ENCODE peak calls at places on chromosomes 4 and X, in four cellular contexts. One of them, this sample, is unnamed.

GRCh38 chrX:42803320-42803719 is 25.4 kb upstream of the PPP1R2C start:
- DNase-seq in fibroblast of the aortic adventitia: peak
- DNase-seq in ovary: no peak
- DNase-seq in AG04449: peak
- DNase-seq in this sample: peak

GRCh38 chr4:108372678-108373077 is 203.9 kb upstream of the LEF1 start:
- DNase-seq in fibroblast of the aortic adventitia: no peak
- DNase-seq in AG04449: no peak
- DNase-seq in ovary: no peak
- DNase-seq in this sample: no peak

GRCh38 chr4:168505996-168506395 is 9.1 kb downstream of the PALLD start:
- DNase-seq in AG04449: no peak
- DNase-seq in fibroblast of the aortic adventitia: no peak
- DNase-seq in ovary: no peak
- DNase-seq in this sample: no peak

GRCh38 chrX:128052303-128052702 is at the start of gene ACTRT1:
- DNase-seq in fibroblast of the aortic adventitia: no peak
- DNase-seq in AG04449: no peak
- DNase-seq in ovary: no peak
- DNase-seq in this sample: no peak

GRCh38 chr4:85833311-85833710 is 358.4 kb downstream of the ARHGAP24 start:
- DNase-seq in ovary: no peak
- DNase-seq in AG04449: no peak
- DNase-seq in fibroblast of the aortic adventitia: no peak
- DNase-seq in this sample: no peak

GRCh38 chrX:53281321-53281822 is at the start of gene IQSEC2:
- DNase-seq in AG04449: no peak
- DNase-seq in fibroblast of the aortic adventitia: peak
- DNase-seq in ovary: peak
- DNase-seq in this sample: peak

GRCh38 chr4:175536852-175537453 is 275.1 kb downstream of the GPM6A start:
- DNase-seq in AG04449: no peak
- DNase-seq in fibroblast of the aortic adventitia: peak
- DNase-seq in ovary: no peak
- DNase-seq in this sample: peak

GRCh38 chr4:60611762-60612496 is 588.2 kb upstream of the ADGRL3 start:
- DNase-seq in fibroblast of the aortic adventitia: no peak
- DNase-seq in ovary: no peak
- DNase-seq in AG04449: no peak
- DNase-seq in this sample: peak

GRCh38 chr4:47763279-47763678 is 74.6 kb downstream of the CORIN start:
- DNase-seq in fibroblast of the aortic adventitia: no peak
- DNase-seq in AG04449: no peak
- DNase-seq in ovary: no peak
- DNase-seq in this sample: no peak

GRCh38 chrX:2445662-2446623 is 54.8 kb downstream of the DHRSX start:
- DNase-seq in ovary: no peak
- DNase-seq in fibroblast of the aortic adventitia: no peak
- DNase-seq in AG04449: no peak
- DNase-seq in this sample: no peak

GRCh38 chrX:111041018-111041462 is 55.0 kb upstream of the PAK3 start:
- DNase-seq in fibroblast of the aortic adventitia: peak
- DNase-seq in AG04449: peak
- DNase-seq in ovary: no peak
- DNase-seq in this sample: peak

GRCh38 chr4:137775701-137776100 is 243.4 kb upstream of the PCDH18 start:
- DNase-seq in ovary: no peak
- DNase-seq in AG04449: no peak
- DNase-seq in fibroblast of the aortic adventitia: no peak
- DNase-seq in this sample: no peak
- H3K4me3 ChIP-seq in ovary: no peak
- H3K4me3 ChIP-seq in AG04449: no peak
- H3K4me3 ChIP-seq in fibroblast of the aortic adventitia: no peak
- H3K4me3 ChIP-seq in this sample: no peak

GRCh38 chr4:156295676-156296075 is 342.0 kb upstream of the CTSO start:
- DNase-seq in ovary: no peak
- DNase-seq in fibroblast of the aortic adventitia: peak
- DNase-seq in AG04449: no peak
- DNase-seq in this sample: peak
- TF ChIP-seq CTCF in ovary: no peak
- TF ChIP-seq CTCF in fibroblast of the aortic adventitia: no peak
- TF ChIP-seq CTCF in AG04449: no peak
- TF ChIP-seq CTCF in this sample: no peak

GRCh38 chr4:86910369-86910768 is 18.1 kb upstream of the C4orf36 start:
- DNase-seq in fibroblast of the aortic adventitia: no peak
- DNase-seq in ovary: no peak
- DNase-seq in AG04449: no peak
- DNase-seq in this sample: no peak

GRCh38 chr4:86909540-86909939 is 17.3 kb upstream of the C4orf36 start:
- DNase-seq in fibroblast of the aortic adventitia: no peak
- DNase-seq in AG04449: no peak
- DNase-seq in ovary: no peak
- DNase-seq in this sample: no peak

GRCh38 chr4:86910820-86911684 is 18.8 kb upstream of the C4orf36 start:
- DNase-seq in fibroblast of the aortic adventitia: peak
- DNase-seq in AG04449: no peak
- DNase-seq in ovary: no peak
- DNase-seq in this sample: no peak

GRCh38 chr4:86909945-86910344 is 17.7 kb upstream of the C4orf36 start:
- DNase-seq in ovary: no peak
- DNase-seq in AG04449: no peak
- DNase-seq in fibroblast of the aortic adventitia: no peak
- DNase-seq in this sample: no peak
- H3K4me3 ChIP-seq in ovary: no peak
- H3K4me3 ChIP-seq in AG04449: no peak
- H3K4me3 ChIP-seq in fibroblast of the aortic adventitia: no peak
- H3K4me3 ChIP-seq in this sample: no peak

GRCh38 chrX:49627030-49627777 is 28.4 kb downstream of the GAGE1 start:
- DNase-seq in ovary: no peak
- DNase-seq in AG04449: no peak
- DNase-seq in fibroblast of the aortic adventitia: no peak
- DNase-seq in this sample: no peak
- TF ChIP-seq CTCF in ovary: no peak
- TF ChIP-seq CTCF in AG04449: no peak
- TF ChIP-seq CTCF in fibroblast of the aortic adventitia: no peak
- TF ChIP-seq CTCF in this sample: no peak

DNA sequence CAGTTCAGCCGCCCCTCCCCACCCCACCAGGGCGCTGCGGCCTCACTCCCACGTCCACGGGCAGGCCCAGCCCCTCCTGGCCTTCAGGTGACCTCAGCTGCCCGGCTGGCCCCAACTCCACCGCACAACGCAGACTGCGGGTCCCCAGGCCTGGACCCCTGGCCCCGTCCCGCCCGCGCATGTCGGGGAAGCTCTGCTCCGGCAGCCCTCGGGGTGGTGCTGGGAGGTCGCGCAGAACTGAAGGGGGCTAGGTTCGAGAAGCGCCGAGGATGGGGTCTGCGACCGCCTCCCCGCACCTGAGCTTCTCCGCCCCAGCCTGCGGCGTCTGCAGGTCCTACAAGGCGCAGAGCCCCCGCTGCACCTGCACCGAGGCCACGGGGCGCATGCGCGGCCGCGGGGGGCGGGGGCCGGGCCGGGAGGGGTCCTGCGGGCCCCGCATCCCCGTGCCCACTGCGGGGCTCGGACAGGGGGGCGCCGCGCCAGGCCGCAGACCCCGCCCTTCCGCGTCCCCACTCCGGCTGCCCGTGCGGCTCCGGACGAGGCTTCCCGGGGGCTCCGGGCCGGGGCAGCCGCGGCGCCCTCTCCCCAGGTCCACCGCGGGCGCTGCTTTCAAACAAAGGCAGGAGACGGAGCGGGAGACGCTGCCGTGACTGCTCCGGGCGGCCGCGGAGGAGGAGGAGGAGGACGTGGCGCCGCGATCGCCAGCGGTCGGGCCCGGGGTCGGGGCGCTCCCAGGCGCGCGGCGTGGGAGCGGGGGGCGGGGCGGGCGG is 678 bp upstream of the NAT8L start:
- DNase-seq in fibroblast of the aortic adventitia: no peak
- DNase-seq in ovary: peak
- DNase-seq in AG04449: no peak
- DNase-seq in this sample: no peak
- H3K4me3 ChIP-seq in fibroblast of the aortic adventitia: peak
- H3K4me3 ChIP-seq in ovary: peak
- H3K4me3 ChIP-seq in AG04449: peak
- H3K4me3 ChIP-seq in this sample: no peak

GRCh38 chr4:42656986-42657792 is at the start of gene ATP8A1:
- DNase-seq in fibroblast of the aortic adventitia: peak
- DNase-seq in ovary: peak
- DNase-seq in AG04449: no peak
- DNase-seq in this sample: peak
- TF ChIP-seq CTCF in fibroblast of the aortic adventitia: peak
- TF ChIP-seq CTCF in ovary: peak
- TF ChIP-seq CTCF in AG04449: peak
- TF ChIP-seq CTCF in this sample: no peak

GRCh38 chrX:27236681-27237080 is 226.5 kb downstream of the PPP4R3C start:
- DNase-seq in ovary: no peak
- DNase-seq in AG04449: no peak
- DNase-seq in fibroblast of the aortic adventitia: no peak
- DNase-seq in this sample: no peak
- H3K4me3 ChIP-seq in ovary: no peak
- H3K4me3 ChIP-seq in AG04449: no peak
- H3K4me3 ChIP-seq in fibroblast of the aortic adventitia: no peak
- H3K4me3 ChIP-seq in this sample: no peak

GRCh38 chr4:72280252-72280651 is 248.5 kb downstream of the NPFFR2 start:
- DNase-seq in ovary: no peak
- DNase-seq in AG04449: no peak
- DNase-seq in fibroblast of the aortic adventitia: no peak
- DNase-seq in this sample: no peak

GRCh38 chr4:72286185-72286584 is 254.4 kb downstream of the NPFFR2 start:
- DNase-seq in ovary: no peak
- DNase-seq in AG04449: no peak
- DNase-seq in fibroblast of the aortic adventitia: peak
- DNase-seq in this sample: peak

GRCh38 chr4:72283357-72283756 is 251.6 kb downstream of the NPFFR2 start:
- DNase-seq in AG04449: no peak
- DNase-seq in fibroblast of the aortic adventitia: no peak
- DNase-seq in ovary: no peak
- DNase-seq in this sample: no peak
- TF ChIP-seq CTCF in AG04449: no peak
- TF ChIP-seq CTCF in fibroblast of the aortic adventitia: no peak
- TF ChIP-seq CTCF in ovary: no peak
- TF ChIP-seq CTCF in this sample: no peak

GRCh38 chr4:99723555-99724450 is 66.2 kb upstream of the C4orf54 start:
- DNase-seq in AG04449: no peak
- DNase-seq in ovary: peak
- DNase-seq in fibroblast of the aortic adventitia: peak
- DNase-seq in this sample: peak
- H3K4me3 ChIP-seq in AG04449: no peak
- H3K4me3 ChIP-seq in ovary: no peak
- H3K4me3 ChIP-seq in fibroblast of the aortic adventitia: no peak
- H3K4me3 ChIP-seq in this sample: no peak

This sample was measured in foreskin fibroblast.